ENCODE peak calls at places on chromosomes 11 and 22, in four cellular contexts. I is endothelial cell, H is HFFc6, Q is body of pancreas. O is an unnamed sample.

GRCh38 chr11:75982309-75982708 is 167.3 kb downstream of the UVRAG start:
- DNase-seq in I (no peak), H (no peak), Q (no peak), O (no peak)

GRCh38 chr22:46070215-46070721 is 80.1 kb upstream of the PPARA start:
- DNase-seq in I (no peak), H (no peak), Q (peak), O (no peak)

GRCh38 chr11:61174275-61174674 is 13.0 kb upstream of the VPS37C start:
- DNase-seq in H (no peak), Q (peak), I (no peak), O (peak)

GRCh38 chr11:128901655-128902514 is 10.7 kb downstream of the KCNJ5 start:
- DNase-seq in H (no peak), Q (no peak), I (peak), O (no peak)

GRCh38 chr22:39117585-39118191 is 20.6 kb downstream of the APOBEC3H start:
- DNase-seq in Q (peak), I (peak), H (peak), O (peak)

GRCh38 chr11:111364503-111364902 is 14.6 kb downstream of the POU2AF1 start:
- DNase-seq in H (no peak), I (no peak), Q (no peak), O (no peak)

GRCh38 chr22:35648066-35649025 is at the start of gene APOL6:
- DNase-seq in Q (peak), I (no peak), H (peak), O (peak)

GRCh38 chr11:17257200-17257599 is 19.3 kb upstream of the NUCB2 start:
- DNase-seq in I (no peak), Q (no peak), H (peak), O (no peak)

GRCh38 chr11:36239636-36240035 is 49.6 kb downstream of the COMMD9 start:
- DNase-seq in H (no peak), I (no peak), Q (no peak), O (no peak)

GRCh38 chr22:49909476-49910205 is 8.6 kb downstream of the ALG12 start:
- DNase-seq in I (no peak), H (no peak), Q (no peak), O (no peak)

GRCh38 chr11:112852141-112852853 is 108.9 kb upstream of the NCAM1 start:
- DNase-seq in Q (no peak), I (no peak), H (no peak), O (no peak)

GRCh38 chr11:67056267-67056639 is 394 bp upstream of the RHOD start:
- DNase-seq in H (no peak), I (no peak), Q (no peak), O (no peak)

GRCh38 chr11:2143652-2144548 is 4.7 kb upstream of the IGF2 start:
- DNase-seq in H (no peak), I (no peak), Q (no peak), O (no peak)

GRCh38 chr11:131638889-131639288 is 268.5 kb downstream of the NTM start:
- DNase-seq in Q (no peak), I (no peak), H (no peak), O (no peak)

GRCh38 chr11:108788565-108789199 is 123.8 kb downstream of the DDX10 start:
- DNase-seq in I (peak), Q (no peak), H (peak), O (no peak)

GRCh38 chr11:62411524-62411923 is 7.3 kb upstream of the SCGB1A1 start:
- DNase-seq in Q (no peak), I (no peak), H (no peak), O (no peak)

GRCh38 chr22:38177926-38178604 is 3.6 kb downstream of the PLA2G6 start:
- DNase-seq in H (peak), Q (peak), I (no peak), O (no peak)

GRCh38 chr11:16154715-16155396 is 201.5 kb downstream of the SOX6 start:
- DNase-seq in I (no peak), H (peak), Q (peak), O (no peak)

GRCh38 chr11:114174712-114175495 is 115.4 kb downstream of the ZBTB16 start:
- DNase-seq in Q (no peak), H (no peak), I (no peak), O (no peak)

GRCh38 chr11:125874556-125875124 is 12.8 kb upstream of the HYLS1 start:
- DNase-seq in H (peak), I (peak), Q (peak), O (peak)

GRCh38 chr11:6319001-6319878 is 1.1 kb downstream of the CAVIN3 start:
- DNase-seq in H (no peak), I (peak), Q (peak), O (no peak)

GRCh38 chr11:23211221-23211620 is 350.9 kb upstream of the CCDC179 start:
- DNase-seq in H (peak), Q (no peak), I (no peak), O (no peak)

GRCh38 chr22:43504068-43504467 is 92.3 kb downstream of the MPPED1 start:
- DNase-seq in Q (no peak), I (no peak), H (no peak), O (no peak)

GRCh38 chr11:67415501-67416304 is at the start of gene CARNS1:
- DNase-seq in I (no peak), H (no peak), Q (no peak), O (no peak)

DNA sequence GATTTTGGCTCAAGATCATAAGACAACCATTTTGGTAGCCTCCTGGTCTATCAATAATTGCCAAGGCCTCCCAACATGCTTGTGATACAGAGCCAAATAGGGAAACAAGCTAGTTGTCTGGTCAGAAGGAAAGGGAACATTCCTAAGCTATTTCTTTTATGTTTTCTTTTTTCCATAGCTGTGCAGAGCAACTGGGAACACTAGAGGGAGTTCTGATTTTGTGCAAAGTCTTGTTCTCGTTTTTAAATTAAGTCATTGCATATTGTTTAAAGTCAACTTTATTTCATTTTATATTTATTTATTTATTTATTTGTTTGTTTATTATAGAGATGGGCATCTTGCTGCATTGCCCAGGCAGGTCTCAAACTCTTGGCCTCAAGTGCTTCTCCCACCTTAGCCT is 416.8 kb upstream of the CHORDC1 start:
- DNase-seq in Q (no peak), I (no peak), H (no peak), O (no peak)
- TF ChIP-seq CTCF in Q (no peak), I (peak), H (peak), O (no peak)

GRCh38 chr11:65630215-65630614 is 7.7 kb upstream of the SIPA1 start:
- DNase-seq in Q (no peak), I (no peak), H (no peak), O (no peak)
- TF ChIP-seq CTCF in Q (no peak), I (no peak), H (no peak), O (no peak)

DNA sequence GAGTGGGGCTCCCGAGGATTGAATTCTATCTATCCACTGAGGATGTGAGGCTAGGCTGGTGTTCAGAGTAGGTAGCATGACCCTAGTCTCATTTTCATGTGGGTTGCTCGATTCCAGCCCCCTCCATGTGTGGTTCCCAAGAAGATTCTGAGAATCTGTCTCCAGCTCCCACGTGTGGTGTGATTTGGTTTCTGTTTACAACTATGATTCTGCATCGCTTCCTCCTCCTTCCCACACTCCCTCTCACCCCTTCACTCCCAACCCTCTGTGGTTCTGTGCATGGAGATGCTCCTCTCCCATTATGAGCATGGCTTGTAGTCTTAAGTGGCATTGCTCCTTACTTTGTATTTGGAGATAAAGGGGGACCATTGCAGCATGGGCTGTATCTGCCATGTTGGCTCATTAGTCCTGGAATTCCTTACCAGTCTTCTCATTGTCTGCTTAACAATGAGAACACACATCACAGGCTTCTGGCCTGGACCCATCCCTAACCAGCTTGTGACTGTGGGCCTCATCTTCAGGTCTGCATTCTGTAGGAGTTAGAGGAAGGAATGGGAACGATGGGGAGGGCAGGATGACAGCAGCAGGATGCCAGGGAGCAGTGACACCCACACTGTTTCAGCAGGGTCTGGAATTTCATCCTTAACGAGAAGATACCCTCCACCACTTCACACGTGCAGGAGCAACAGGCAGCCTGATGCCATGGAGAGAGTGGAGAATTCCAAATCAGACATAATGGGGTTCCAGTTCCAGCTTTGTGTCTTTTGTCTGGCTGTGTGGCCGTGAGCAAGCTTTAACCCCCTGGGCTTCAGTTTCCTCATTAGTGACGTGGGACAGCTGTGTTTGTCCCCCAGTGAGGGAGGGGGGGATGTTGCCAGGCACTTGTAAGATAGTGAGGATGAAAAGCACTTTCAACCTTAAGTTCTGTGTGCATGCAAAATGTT is 86.0 kb downstream of the CCDC81 start:
- DNase-seq in H (no peak), Q (no peak), I (no peak), O (no peak)
- TF ChIP-seq CTCF in H (no peak), Q (no peak), I (no peak), O (no peak)

GRCh38 chr11:77039491-77040400 is 5.5 kb downstream of the B3GNT6 start:
- DNase-seq in Q (peak), H (no peak), I (peak), O (no peak)
- TF ChIP-seq CTCF in Q (peak), H (peak), I (peak), O (peak)

DNA sequence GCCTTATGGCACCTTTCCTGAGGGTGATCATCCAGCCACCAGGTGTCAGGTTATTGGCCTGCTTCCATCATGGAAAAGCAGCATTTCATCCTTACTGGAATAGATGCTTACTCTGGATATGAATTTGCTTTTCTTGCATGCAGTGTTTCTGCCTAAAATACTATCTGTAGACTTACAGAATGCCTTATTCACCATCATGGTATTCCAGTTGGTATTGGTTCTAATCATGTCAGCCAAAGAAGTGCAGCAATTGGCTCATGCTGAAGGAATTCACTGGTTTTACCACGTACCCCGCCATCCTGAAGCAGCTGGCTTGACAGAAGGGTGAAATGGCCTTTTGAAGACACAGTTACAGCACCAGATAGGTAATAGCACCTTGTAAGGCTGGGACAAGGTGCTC is 194.2 kb downstream of the AASDHPPT start:
- DNase-seq in H (no peak), Q (no peak), I (no peak), O (no peak)
- TF ChIP-seq CTCF in H (no peak), Q (no peak), I (no peak), O (no peak)

GRCh38 chr22:42318967-42319366 is 48.5 kb upstream of the TCF20 start:
- DNase-seq in Q (no peak), I (no peak), H (no peak), O (no peak)

GRCh38 chr22:42321908-42322561 is 51.6 kb upstream of the TCF20 start:
- DNase-seq in I (no peak), Q (no peak), H (no peak), O (no peak)

GRCh38 chr22:42322562-42322926 is 52.1 kb upstream of the TCF20 start:
- DNase-seq in H (no peak), I (no peak), Q (no peak), O (no peak)

GRCh38 chr22:42317691-42318547 is 47.5 kb upstream of the TCF20 start:
- DNase-seq in I (no peak), H (no peak), Q (no peak), O (no peak)

DNA sequence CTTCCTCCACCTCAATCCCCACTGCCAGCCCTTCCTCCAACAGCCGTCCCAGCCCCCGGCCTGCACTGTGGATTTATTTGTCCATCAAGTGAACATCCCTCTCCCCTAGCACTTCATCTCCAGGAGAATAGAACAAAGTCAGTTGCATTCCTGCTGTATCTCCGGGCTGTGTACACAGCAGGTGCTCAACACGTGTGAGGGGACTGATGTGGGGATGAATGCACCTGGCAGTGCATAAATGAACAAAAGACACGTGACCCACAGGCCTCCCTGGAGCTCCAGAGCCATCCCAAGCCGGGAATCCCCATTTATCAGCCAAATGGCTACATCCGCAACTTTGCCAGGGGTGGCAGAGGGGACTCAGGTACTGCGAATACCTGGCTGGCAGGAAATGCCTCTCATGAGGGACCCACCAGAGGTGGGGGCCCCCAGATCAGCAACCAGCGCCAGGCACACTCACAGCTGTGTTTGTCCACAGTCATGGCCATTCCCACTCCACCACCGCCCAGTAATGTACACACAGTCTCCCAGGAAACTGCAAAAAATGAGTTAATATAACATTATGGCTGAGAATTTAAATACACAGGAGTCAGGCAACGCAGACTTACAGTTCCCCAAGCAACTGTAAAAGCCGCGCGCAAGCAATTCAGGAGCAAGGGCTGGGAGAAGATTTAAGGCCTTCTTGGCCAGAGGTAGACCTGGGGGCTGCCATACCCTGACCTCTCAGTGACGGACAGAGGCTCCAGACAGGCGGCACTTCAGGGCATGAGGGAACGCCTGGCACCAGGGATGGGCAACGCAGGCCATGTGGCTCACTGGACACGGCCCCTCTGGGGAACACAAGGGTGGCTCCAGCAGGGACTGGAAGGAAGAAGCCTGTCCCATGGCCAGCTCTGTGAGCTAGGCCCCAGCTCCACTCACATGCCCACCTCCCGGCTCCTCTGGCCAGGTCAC is 50.3 kb upstream of the TCF20 start:
- DNase-seq in I (no peak), H (no peak), Q (no peak), O (no peak)
- TF ChIP-seq CTCF in I (no peak), H (no peak), Q (no peak), O (no peak)

DNA sequence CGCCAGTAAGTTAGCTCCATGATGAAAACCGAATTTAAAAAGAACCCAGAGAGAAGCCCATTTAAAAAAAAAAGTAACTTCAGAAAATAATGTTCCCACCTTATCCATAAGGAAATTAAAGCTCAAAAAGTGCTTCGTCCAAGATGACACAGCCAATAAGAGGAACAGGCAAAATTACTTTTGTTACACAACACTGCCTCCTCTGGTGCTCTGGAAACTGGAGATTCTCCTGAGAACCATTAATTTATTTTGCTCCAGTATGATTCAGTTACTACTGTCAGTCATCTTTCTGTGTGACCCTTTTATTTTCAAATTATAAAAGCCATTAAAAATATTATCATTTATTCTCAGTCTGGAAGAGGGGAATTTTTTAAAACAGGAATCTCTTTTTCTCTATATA is 2.0 kb downstream of the IFT27 start:
- DNase-seq in I (no peak), H (peak), Q (peak), O (no peak)
- TF ChIP-seq CTCF in I (peak), H (peak), Q (peak), O (no peak)

O was measured in CD4-positive, alpha-beta T cell.